ENCODE peak calls at places on chromosome 13, in nine cellular contexts. W is neural progenitor cell; Z is A549; Q is CD8-positive, alpha-beta memory T cell; A is upper lobe of right lung; O is GM23248; R is tibial artery; C is heart right ventricle; F is mucosa of descending colon. L is an unnamed sample. For H3K4me1, the result is how much of the 10 kb centered on the place peaks cover.

GRCh38 chr13:113774177-113775107 is 15.4 kb downstream of the TMEM255B start:
- DNase-seq in C (no peak), R (no peak), W (no peak), Z (peak), A (peak), F (no peak), Q (no peak), O (peak), L (no peak)

GRCh38 chr13:114045113-114045735 is 71.3 kb upstream of the C13orf46 start:
- DNase-seq in W (no peak), Q (no peak), C (no peak), O (no peak), A (no peak), Z (no peak), R (no peak), F (no peak), L (no peak)

GRCh38 chr13:33872005-33872351 is 54.0 kb downstream of the RFC3 start:
- DNase-seq in R (no peak), Z (no peak), O (no peak), F (no peak), Q (no peak), C (no peak), A (no peak), W (no peak), L (peak)

GRCh38 chr13:80033286-80033685 is 307.6 kb downstream of the SPRY2 start:
- DNase-seq in R (no peak), O (no peak), W (no peak), Z (no peak), A (no peak), Q (no peak), F (no peak), C (no peak), L (no peak)

GRCh38 chr13:25252770-25253169 is 34.5 kb downstream of the MTMR6 start:
- DNase-seq in Z (no peak), W (no peak), Q (no peak), F (no peak), R (no peak), C (no peak), A (no peak), O (no peak), L (no peak)

GRCh38 chr13:50227356-50227755 is 212.1 kb downstream of the KCNRG start:
- DNase-seq in Z (no peak), A (no peak), W (no peak), F (no peak), Q (no peak), R (no peak), C (no peak), O (no peak), L (no peak)

GRCh38 chr13:65854431-65854830 is 1375.7 kb downstream of the PCDH9 start:
- DNase-seq in C (no peak), R (no peak), Q (no peak), Z (no peak), F (no peak), A (no peak), O (no peak), W (no peak), L (no peak)

GRCh38 chr13:24906268-24906667 is 142.3 kb downstream of the RNF17 start:
- DNase-seq in A (no peak), R (no peak), Q (no peak), O (no peak), F (no peak), Z (no peak), C (no peak), W (no peak), L (no peak)

GRCh38 chr13:108812165-108812564 is 182.8 kb downstream of the MYO16 start:
- DNase-seq in O (no peak), Q (no peak), F (no peak), W (no peak), A (no peak), Z (no peak), C (no peak), R (no peak), L (no peak)

GRCh38 chr13:93726173-93727019 is 499.8 kb downstream of the GPC6 start:
- DNase-seq in Q (no peak), R (no peak), W (peak), Z (no peak), O (no peak), C (no peak), F (no peak), A (no peak), L (no peak)

GRCh38 chr13:19601749-19602725 is 31.4 kb upstream of the MPHOSPH8 start:
- DNase-seq in Z (peak), C (peak), R (no peak), O (peak), W (peak), A (peak), Q (peak), F (peak), L (no peak)

GRCh38 chr13:77535448-77535847 is at the start of gene SCEL:
- DNase-seq in C (no peak), F (no peak), R (no peak), Q (no peak), W (no peak), Z (no peak), A (no peak), O (no peak), L (no peak)

GRCh38 chr13:84126671-84127171 is 244.4 kb upstream of the SLITRK1 start:
- DNase-seq in A (no peak), O (no peak), C (no peak), R (no peak), Z (no peak), Q (no peak), F (no peak), W (no peak), L (no peak)

DNA sequence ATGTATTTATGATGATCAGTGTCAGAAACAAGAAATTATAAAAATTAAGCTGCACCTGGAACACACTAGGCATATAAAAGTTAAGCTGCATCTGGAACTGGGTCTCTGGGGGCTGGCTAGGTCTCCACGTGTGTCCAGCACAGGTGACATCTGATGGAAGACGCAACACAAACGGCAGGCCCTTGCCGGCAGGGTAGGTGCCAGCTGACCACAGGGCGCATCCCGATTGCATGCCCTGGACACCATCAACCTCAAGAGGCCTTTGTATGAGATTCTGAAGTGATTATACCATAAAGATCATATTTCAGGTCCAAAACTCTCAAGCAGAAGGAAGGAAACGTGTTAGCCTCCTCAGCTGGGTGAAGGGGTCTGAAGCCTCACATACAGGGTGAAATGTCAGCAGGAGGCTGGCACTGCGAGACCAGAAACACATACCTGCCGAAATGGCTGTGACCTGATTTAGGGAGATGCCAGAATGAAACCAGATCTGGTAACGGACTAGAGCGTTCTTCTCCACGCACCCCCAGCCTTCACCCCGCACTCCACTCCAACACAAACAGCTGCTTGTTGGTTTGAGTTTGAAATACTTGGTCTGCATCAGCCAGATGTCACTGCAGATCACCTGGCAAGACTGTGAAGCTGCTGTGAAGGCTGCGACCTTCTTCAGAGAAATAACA is 37.3 kb downstream of the COL4A1 start:
- DNase-seq in Z (no peak), W (no peak), O (no peak), C (no peak), F (no peak), Q (no peak), R (no peak), A (no peak), L (no peak)
- H3K4me1 ChIP-seq in Z (under half), W (under half), O (under half), C (under half), F (under half), Q (under half), R (half or more), A (under half), L (under half)

GRCh38 chr13:110263906-110264305 is 43.1 kb downstream of the COL4A1 start:
- DNase-seq in A (no peak), Z (no peak), W (peak), F (peak), O (no peak), C (no peak), R (no peak), Q (no peak), L (no peak)
- H3K4me1 ChIP-seq in A (under half), Z (under half), W (half or more), F (under half), O (under half), C (under half), R (half or more), Q (under half), L (under half)

GRCh38 chr13:39612023-39612637 is 9.1 kb upstream of the LHFPL6 start:
- DNase-seq in Q (peak), O (peak), A (no peak), R (peak), W (peak), F (no peak), Z (peak), C (no peak), L (peak)
- H3K4me1 ChIP-seq in Q (under half), O (under half), A (under half), R (under half), W (under half), F (under half), Z (under half), C (under half), L (under half)

GRCh38 chr13:98567140-98567539 is 9.8 kb downstream of the STK24 start:
- DNase-seq in A (no peak), R (no peak), C (no peak), F (no peak), Z (no peak), W (no peak), O (no peak), Q (no peak), L (no peak)

GRCh38 chr13:98563071-98563470 is 13.8 kb downstream of the STK24 start:
- DNase-seq in Q (no peak), O (peak), F (no peak), W (no peak), Z (no peak), A (no peak), R (no peak), C (no peak), L (no peak)

GRCh38 chr13:98565726-98566577 is 11.0 kb downstream of the STK24 start:
- DNase-seq in Z (no peak), W (no peak), Q (no peak), A (peak), F (peak), R (no peak), C (peak), O (peak), L (no peak)

GRCh38 chr13:98564204-98564603 is 12.7 kb downstream of the STK24 start:
- DNase-seq in O (peak), Q (no peak), W (no peak), A (no peak), Z (no peak), R (no peak), F (no peak), C (no peak), L (no peak)
- H3K4me1 ChIP-seq in O (under half), Q (half or more), W (under half), A (half or more), Z (under half), R (half or more), F (half or more), C (under half), L (half or more)

DNA sequence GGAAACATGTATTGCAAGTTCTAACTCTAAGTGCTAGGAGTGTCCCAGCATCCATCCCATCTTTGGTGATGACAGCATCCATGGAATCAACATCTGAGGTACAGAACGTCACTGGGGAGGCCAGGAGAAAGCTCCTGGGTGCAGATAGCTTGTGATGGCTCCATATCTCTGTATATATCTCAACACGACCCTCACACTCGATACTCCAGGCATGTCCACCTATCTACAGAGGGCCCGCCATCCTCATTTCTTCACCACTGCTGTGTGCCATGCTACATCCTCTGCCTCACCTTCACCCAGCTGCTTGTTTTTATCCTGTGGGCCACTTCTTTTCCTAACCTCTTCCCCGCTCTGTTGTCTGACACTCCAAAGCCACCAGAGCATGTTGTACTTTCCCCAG is 100.4 kb upstream of the SERP2 start:
- DNase-seq in R (no peak), C (no peak), Z (no peak), W (no peak), O (no peak), A (no peak), Q (no peak), F (no peak), L (peak)
- H3K4me1 ChIP-seq in R (half or more), C (under half), Z (under half), W (under half), O (under half), A (under half), Q (under half), F (under half), L (under half)